ENCODE peak calls at places on chromosomes 1 and 21, in seven cellular contexts. G is psoas muscle, K is prostate gland, P is AG20443, L is IMR-90, C is cardiac fibroblast, H is MCF 10A. D is an unnamed sample.

GRCh38 chr1:155835548-155835947 is 21.5 kb downstream of the GON4L start:
- DNase-seq in G (no peak), K (no peak), P (no peak), L (no peak), C (no peak), H (no peak), D (no peak)

GRCh38 chr21:38950388-38951094 is 144.8 kb downstream of the ETS2 start:
- DNase-seq in G (no peak), K (peak), P (no peak), L (peak), C (peak), H (peak), D (peak)

GRCh38 chr1:208090776-208091291 is 153.3 kb downstream of the PLXNA2 start:
- DNase-seq in G (no peak), K (no peak), P (no peak), L (no peak), C (no peak), H (no peak), D (no peak)

GRCh38 chr1:239587066-239587465 is 200.7 kb downstream of the CHRM3 start:
- DNase-seq in G (no peak), K (no peak), P (no peak), L (no peak), C (no peak), H (no peak), D (no peak)

GRCh38 chr1:174726167-174726879 is 273.4 kb upstream of the CACYBP start:
- DNase-seq in G (no peak), K (no peak), P (peak), L (peak), C (peak), H (peak), D (peak)

GRCh38 chr1:30423570-30423969 is 299.8 kb downstream of the MATN1 start:
- DNase-seq in G (no peak), K (no peak), P (peak), L (no peak), C (no peak), H (no peak), D (no peak)

GRCh38 chr1:45954401-45954847 is 151.0 kb downstream of the MAST2 start:
- DNase-seq in G (no peak), K (peak), P (peak), L (peak), C (peak), H (peak), D (peak)

GRCh38 chr1:24968941-24969585 is 39.0 kb upstream of the RUNX3 start:
- DNase-seq in G (no peak), K (no peak), P (no peak), L (no peak), C (no peak), H (no peak), D (no peak)

GRCh38 chr1:244863491-244864252 is 671 bp downstream of the HNRNPU start:
- DNase-seq in G (peak), K (peak), P (peak), L (no peak), C (no peak), H (no peak), D (no peak)

GRCh38 chr1:65114312-65114711 is 33.7 kb upstream of the AK4 start:
- DNase-seq in G (no peak), K (no peak), P (no peak), L (no peak), C (peak), H (no peak), D (peak)